ENCODE peak calls at places on chromosomes 16 and 17, in four cellular contexts. N is NCI-H446; Y is CD8-positive, alpha-beta T cell; B is smooth muscle cell of the brain vasculature. O is an unnamed sample.

GRCh38 chr17:6498798-6499540 is 54.7 kb downstream of the PIMREG start:
- DNase-seq in Y (no peak), N (peak; percentile 46), B (no peak), O (no peak)

GRCh38 chr16:7338826-7339225 is 6.2 kb downstream of the RBFOX1 start:
- DNase-seq in B (no peak), N (no peak), Y (no peak), O (no peak)

GRCh38 chr17:7889166-7889584 is 586 bp downstream of the CHD3 start:
- DNase-seq in N (peak; percentile 98), B (peak; percentile 82), Y (peak; percentile 53), O (peak; percentile 96)

GRCh38 chr17:69327060-69327831 is at the start of gene ABCA5:
- DNase-seq in B (peak; percentile 60), Y (peak; percentile 90), N (peak; percentile 88), O (peak; percentile 56)

GRCh38 chr16:57474671-57475661 is 11.3 kb downstream of the DOK4 start:
- DNase-seq in B (no peak), N (no peak), Y (no peak), O (no peak)

GRCh38 chr16:74477226-74477625 is 55.9 kb upstream of the CLEC18B start:
- DNase-seq in N (no peak), B (no peak), Y (no peak), O (no peak)

GRCh38 chr17:50588391-50589111 is 28.0 kb downstream of the CACNA1G start:
- DNase-seq in N (no peak), B (no peak), Y (no peak), O (no peak)

GRCh38 chr17:65398036-65398787 is 163.2 kb downstream of the AXIN2 start:
- DNase-seq in N (no peak), B (no peak), Y (no peak), O (no peak)

GRCh38 chr16:89115216-89115949 is 21.7 kb downstream of the ACSF3 start:
- DNase-seq in B (no peak), Y (peak; percentile 91), N (no peak), O (no peak)

GRCh38 chr17:32021618-32021955 is 14.4 kb downstream of the LRRC37B start:
- DNase-seq in N (no peak), B (no peak), Y (no peak), O (no peak)

GRCh38 chr16:74309789-74310781 is 13.5 kb downstream of the PSMD7 start:
- DNase-seq in B (peak; percentile 15), Y (no peak), N (peak; percentile 39), O (peak; percentile 47)

GRCh38 chr17:71440513-71440912 is 680.3 kb upstream of the SOX9 start:
- DNase-seq in Y (no peak), B (no peak), N (no peak), O (no peak)

GRCh38 chr17:65228734-65229390 is 91.7 kb downstream of the RGS9 start:
- DNase-seq in Y (no peak), N (no peak), B (no peak), O (peak; percentile 15)

GRCh38 chr17:8832711-8833352 is 33.7 kb upstream of the MFSD6L start:
- DNase-seq in Y (peak; percentile 52), B (no peak), N (peak; percentile 16), O (no peak)

GRCh38 chr16:1645914-1646525 is 32.1 kb upstream of the JPT2 start:
- DNase-seq in B (no peak), Y (peak; percentile 69), N (no peak), O (peak; percentile 24)

GRCh38 chr16:87464691-87465300 is 28.0 kb downstream of the ZCCHC14 start:
- DNase-seq in B (peak; percentile 62), N (no peak), Y (no peak), O (peak; percentile 94)